ENCODE peak calls at places on chromosome 19, in seven cellular contexts. X is left ventricle myocardium inferior, M is ovary, R is esophagus squamous epithelium, D is fibroblast of villous mesenchyme, A is dorsolateral prefrontal cortex, T is fibroblast of mammary gland. J is an unnamed sample.

GRCh38 chr19:41537789-41538188 is 38.2 kb upstream of the CEACAM21 start:
- DNase-seq in R (no peak), M (no peak), A (no peak), T (peak; percentile 41), X (no peak), D (peak; percentile 27), J (no peak)

GRCh38 chr19:11288349-11288748 is 7.6 kb upstream of the TSPAN16 start:
- DNase-seq in T (peak; percentile 41), M (no peak), D (peak; percentile 40), A (no peak), R (no peak), X (no peak), J (no peak)

GRCh38 chr19:35144600-35145436 is 1.8 kb downstream of the FXYD7 start:
- DNase-seq in T (no peak), M (no peak), D (no peak), X (no peak), A (no peak), R (no peak), J (no peak)

GRCh38 chr19:19655051-19655594 is 8.4 kb downstream of the ATP13A1 start:
- DNase-seq in A (no peak), T (no peak), X (no peak), R (no peak), M (no peak), D (no peak), J (no peak)

GRCh38 chr19:7250951-7251350 is 43.3 kb downstream of the INSR start:
- DNase-seq in D (peak; percentile 25), A (no peak), M (no peak), R (no peak), T (no peak), X (no peak), J (no peak)

GRCh38 chr19:42397315-42398166 is 7.4 kb upstream of the CNFN start:
- DNase-seq in T (peak; percentile 49), M (no peak), X (no peak), R (no peak), D (no peak), A (no peak), J (no peak)

GRCh38 chr19:41364546-41365391 is 820 bp upstream of the B9D2 start:
- DNase-seq in R (no peak), A (no peak), M (no peak), X (no peak), D (peak; percentile 33), T (no peak), J (no peak)

GRCh38 chr19:45591004-45591637 is 6.5 kb upstream of the OPA3 start:
- DNase-seq in M (no peak), R (no peak), D (peak; percentile 55), A (no peak), T (peak; percentile 39), X (no peak), J (no peak)

GRCh38 chr19:50322234-50322633 is 6.9 kb downstream of the KCNC3 start:
- DNase-seq in T (no peak), M (no peak), A (no peak), D (no peak), R (no peak), X (no peak), J (no peak)

GRCh38 chr19:41324921-41325639 is 15.1 kb downstream of the CCDC97 start:
- DNase-seq in R (no peak), X (peak; percentile 77), M (peak; percentile 62), D (peak; percentile 94), A (no peak), T (peak; percentile 95), J (peak; percentile 88)

GRCh38 chr19:16472992-16473391 is 1.2 kb upstream of the EPS15L1 start:
- DNase-seq in T (no peak), R (no peak), M (no peak), A (no peak), X (no peak), D (no peak), J (no peak)

GRCh38 chr19:56132316-56132822 is 8.7 kb upstream of the ZNF444 start:
- DNase-seq in D (peak; percentile 53), R (no peak), M (no peak), X (no peak), T (peak; percentile 54), A (no peak), J (no peak)

GRCh38 chr19:36377541-36378178 is 1.3 kb downstream of the ZFP14 start:
- DNase-seq in M (no peak), X (no peak), A (no peak), D (no peak), R (no peak), T (no peak), J (no peak)

GRCh38 chr19:36379510-36379819 is 464 bp upstream of the ZFP14 start:
- DNase-seq in A (no peak), R (no peak), X (no peak), D (no peak), T (no peak), M (no peak), J (no peak)

GRCh38 chr19:36373638-36374156 is 5.3 kb downstream of the ZFP14 start:
- DNase-seq in X (no peak), A (no peak), T (no peak), D (no peak), M (no peak), R (no peak), J (no peak)

GRCh38 chr19:36378625-36379509 is at the start of gene ZFP14:
- DNase-seq in D (peak; percentile 92), R (peak; percentile 60), T (peak; percentile 92), A (peak; percentile 91), X (peak; percentile 93), M (peak; percentile 90), J (peak; percentile 96)
- TF ChIP-seq CTCF in D (peak; percentile 22), R (no peak), T (peak; percentile 29), A (peak; percentile 33), X (no peak), M (no peak), J (no peak)

GRCh38 chr19:8361921-8362793 is 1.8 kb upstream of the ANGPTL4 start:
- DNase-seq in T (peak; percentile 99), R (no peak), X (peak; percentile 93), D (peak; percentile 99), A (no peak), M (peak; percentile 58), J (peak; percentile 94)

GRCh38 chr19:8366121-8366581 is 2.2 kb downstream of the ANGPTL4 start:
- DNase-seq in R (no peak), M (no peak), D (no peak), X (no peak), T (no peak), A (no peak), J (no peak)

GRCh38 chr19:8366961-8367326 is 3.0 kb downstream of the ANGPTL4 start:
- DNase-seq in M (peak; percentile 76), A (no peak), D (peak; percentile 91), R (no peak), X (no peak), T (peak; percentile 64), J (peak; percentile 40)

GRCh38 chr19:8367327-8368001 is 3.5 kb downstream of the ANGPTL4 start:
- DNase-seq in R (no peak), T (peak; percentile 96), D (peak; percentile 99), A (peak; percentile 63), M (peak; percentile 93), X (peak; percentile 91), J (peak; percentile 97)

GRCh38 chr19:8363803-8364771 is at the start of gene ANGPTL4:
- DNase-seq in X (peak; percentile 77), T (peak; percentile 81), M (peak; percentile 36), R (no peak), A (no peak), D (peak; percentile 91), J (peak; percentile 93)
- TF ChIP-seq CTCF in X (peak; percentile 48), T (no peak), M (no peak), R (no peak), A (no peak), D (peak; percentile 36), J (peak; percentile 15)

GRCh38 chr19:51637362-51637978 is 7.3 kb upstream of the SIGLEC5 start:
- DNase-seq in R (no peak), D (no peak), T (peak; percentile 2), M (no peak), A (no peak), X (no peak), J (no peak)
- TF ChIP-seq CTCF in R (no peak), D (peak; percentile 41), T (peak; percentile 44), M (no peak), A (peak; percentile 32), X (peak; percentile 29), J (peak; percentile 44)

GRCh38 chr19:37217855-37218591 is at the start of gene ZNF383:
- DNase-seq in T (peak; percentile 88), A (peak; percentile 83), R (peak; percentile 65), X (peak; percentile 88), D (peak; percentile 90), M (peak; percentile 80), J (peak; percentile 89)

GRCh38 chr19:37221136-37221535 is 3.1 kb downstream of the ZNF383 start:
- DNase-seq in R (no peak), A (no peak), T (no peak), M (no peak), X (no peak), D (no peak), J (no peak)

GRCh38 chr19:37220383-37220782 is 2.4 kb downstream of the ZNF383 start:
- DNase-seq in A (no peak), M (no peak), D (no peak), T (no peak), R (no peak), X (no peak), J (no peak)

GRCh38 chr19:37217533-37217854 is 520 bp upstream of the ZNF383 start:
- DNase-seq in T (no peak), A (no peak), X (no peak), M (no peak), R (no peak), D (no peak), J (no peak)

GRCh38 chr19:37218592-37218935 is 550 bp downstream of the ZNF383 start:
- DNase-seq in A (no peak), X (no peak), M (no peak), D (peak; percentile 28), T (peak; percentile 49), R (no peak), J (no peak)
- TF ChIP-seq CTCF in A (no peak), X (no peak), M (no peak), D (no peak), T (no peak), R (no peak), J (no peak)

GRCh38 chr19:29872224-29872731 is 60.5 kb downstream of the CCNE1 start:
- DNase-seq in X (no peak), A (no peak), R (no peak), D (no peak), T (no peak), M (no peak), J (no peak)
- TF ChIP-seq CTCF in X (peak; percentile 2), A (no peak), R (no peak), D (peak; percentile 19), T (no peak), M (no peak), J (peak; percentile 34)

GRCh38 chr19:12567951-12568350 is 16.7 kb upstream of the ZNF564 start:
- DNase-seq in M (no peak), R (no peak), T (peak; percentile 28), X (no peak), D (peak; percentile 19), A (no peak), J (no peak)

DNA sequence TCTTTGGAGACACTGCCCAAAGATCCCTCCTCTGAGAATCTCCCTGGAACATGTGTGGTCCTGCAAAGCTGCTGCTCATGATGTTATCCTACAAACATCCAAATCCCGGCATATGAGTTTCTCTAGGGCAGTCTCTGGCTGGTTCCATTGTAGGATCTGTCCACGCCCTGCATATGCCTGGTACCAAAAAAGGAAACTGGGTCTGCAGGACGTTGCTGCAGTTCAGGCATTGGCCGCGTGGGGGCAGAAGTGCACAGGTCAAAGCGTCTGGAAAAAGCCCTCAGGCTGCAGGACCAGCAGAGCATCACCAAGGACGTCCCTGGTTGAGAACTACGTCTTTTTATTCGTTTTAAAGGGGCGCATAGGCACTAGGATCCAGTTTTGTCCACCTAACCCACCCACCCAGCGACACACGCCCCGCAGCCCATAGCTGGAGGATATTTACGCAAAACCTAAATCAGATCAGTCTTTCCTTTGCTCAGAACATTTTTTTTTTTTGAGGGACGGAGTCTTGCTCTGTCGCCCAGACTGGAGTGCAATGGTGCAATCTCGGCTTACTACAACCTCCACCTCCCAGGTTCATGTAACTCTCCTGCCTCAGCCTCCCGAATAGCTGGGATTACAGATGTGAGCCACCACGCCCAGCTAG is 12.9 kb upstream of the ZNF564 start:
- DNase-seq in X (peak; percentile 90), A (peak; percentile 95), D (peak; percentile 87), T (peak; percentile 86), R (peak; percentile 48), M (peak; percentile 76), J (peak; percentile 92)
- TF ChIP-seq CTCF in X (peak; percentile 97), A (peak; percentile 92), D (peak; percentile 97), T (peak; percentile 97), R (peak; percentile 77), M (peak; percentile 86), J (peak; percentile 97)